ENCODE peak calls at places on chromosome 4, in ten cellular contexts. N is choroid plexus epithelial cell; T is fibroblast of the aortic adventitia; X is lung; Y is osteoblast; U is suprapubic skin; H is naive thymus-derived CD4-positive, alpha-beta T cell; I is HFF-Myc; B is SJCRH30; W is small intestine. J is an unnamed sample.

GRCh38 chr4:70903282-70903603 is 1.1 kb downstream of the MOB1B start:
- DNase-seq in Y (peak; percentile 56), W (no peak), U (no peak), B (peak; percentile 42), I (no peak), X (no peak), N (no peak), H (no peak), T (peak; percentile 34), J (no peak)

GRCh38 chr4:84821064-84821463 is 145.4 kb downstream of the WDFY3 start:
- DNase-seq in W (no peak), H (no peak), B (no peak), X (no peak), I (no peak), U (no peak), T (no peak), N (no peak), Y (no peak), J (no peak)

GRCh38 chr4:100913685-100914084 is 395.9 kb upstream of the EMCN start:
- DNase-seq in T (no peak), I (no peak), W (no peak), H (no peak), B (peak; percentile 28), N (no peak), U (no peak), Y (no peak), X (no peak), J (no peak)

GRCh38 chr4:93132631-93133030 is 695.9 kb upstream of the ATOH1 start:
- DNase-seq in N (no peak), H (no peak), B (no peak), T (no peak), X (no peak), Y (no peak), U (no peak), W (no peak), I (no peak), J (no peak)

GRCh38 chr4:87657525-87657924 is 7.4 kb downstream of the DMP1 start:
- DNase-seq in W (no peak), I (peak; percentile 37), Y (no peak), X (no peak), H (no peak), U (no peak), T (peak; percentile 30), B (peak; percentile 87), N (peak; percentile 71), J (no peak)

GRCh38 chr4:159131564-159131963 is 28.7 kb downstream of the RAPGEF2 start:
- DNase-seq in Y (no peak), X (no peak), B (no peak), H (no peak), N (no peak), T (no peak), I (no peak), U (no peak), W (no peak), J (no peak)

GRCh38 chr4:169079942-169080827 is 70.1 kb upstream of the CBR4 start:
- DNase-seq in B (peak; percentile 88), H (peak; percentile 23), I (no peak), W (peak; percentile 37), Y (peak; percentile 61), X (no peak), N (peak; percentile 94), U (no peak), T (peak; percentile 86), J (no peak)

GRCh38 chr4:972651-973424 is 531 bp downstream of the DGKQ start:
- DNase-seq in H (peak; percentile 66), T (peak; percentile 12), U (no peak), B (peak; percentile 45), N (no peak), I (no peak), X (no peak), W (peak; percentile 49), Y (peak; percentile 98), J (no peak)

GRCh38 chr4:75545526-75545925 is 10.3 kb upstream of the ODAPH start:
- DNase-seq in Y (no peak), T (no peak), H (no peak), X (no peak), B (no peak), U (no peak), I (no peak), N (peak; percentile 22), W (no peak), J (peak; percentile 22)

GRCh38 chr4:1871471-1872021 is 353 bp downstream of the NSD2 start:
- DNase-seq in I (no peak), B (peak; percentile 52), W (no peak), U (peak; percentile 76), N (no peak), H (no peak), X (no peak), Y (peak; percentile 93), T (no peak), J (peak; percentile 45)

GRCh38 chr4:186840222-186840701 is 116.6 kb upstream of the FAT1 start:
- DNase-seq in T (peak; percentile 76), B (no peak), U (peak; percentile 72), Y (peak; percentile 43), W (no peak), N (peak; percentile 78), X (no peak), I (no peak), H (no peak), J (no peak)

GRCh38 chr4:186845137-186845842 is 121.6 kb upstream of the FAT1 start:
- DNase-seq in H (no peak), W (peak; percentile 82), T (peak; percentile 80), N (peak; percentile 97), Y (peak; percentile 90), U (no peak), B (peak; percentile 41), X (no peak), I (no peak), J (no peak)

GRCh38 chr4:186840771-186841301 is 117.2 kb upstream of the FAT1 start:
- DNase-seq in Y (peak; percentile 18), B (no peak), W (no peak), H (no peak), T (no peak), X (no peak), N (no peak), U (peak; percentile 69), I (no peak), J (no peak)

GRCh38 chr4:186846426-186846825 is 122.8 kb upstream of the FAT1 start:
- DNase-seq in N (peak; percentile 46), T (no peak), U (no peak), X (no peak), W (no peak), I (no peak), H (no peak), B (no peak), Y (no peak), J (no peak)

DNA sequence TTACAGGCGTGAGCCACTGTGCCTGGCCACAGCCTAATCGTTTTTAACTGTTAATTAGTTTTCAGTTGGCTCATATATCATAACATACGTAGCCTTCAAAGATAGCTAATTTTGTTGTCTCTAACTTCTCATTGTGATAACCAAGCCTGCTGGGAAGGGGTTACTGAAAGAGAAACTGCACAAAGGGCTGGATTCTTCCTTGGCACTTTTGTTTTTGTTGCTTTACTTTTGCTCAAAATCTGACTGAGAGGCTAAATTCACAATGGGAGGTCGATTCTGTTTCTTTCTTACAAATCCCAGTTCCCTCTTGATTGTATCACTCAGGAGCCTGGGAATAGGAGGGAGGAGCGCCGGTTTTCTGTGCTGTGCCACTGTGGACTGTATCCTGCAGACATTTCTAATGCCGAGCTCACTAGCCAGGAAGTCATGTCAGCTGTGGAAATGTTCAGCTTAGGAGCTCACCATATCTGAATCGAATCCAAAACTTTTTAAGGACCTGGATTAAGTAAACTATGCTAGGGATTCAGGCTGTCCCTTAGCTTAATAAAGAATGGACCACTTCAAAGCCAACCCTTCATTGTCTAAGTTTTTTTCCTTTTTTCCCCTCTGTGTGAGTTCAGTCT is 120.5 kb upstream of the FAT1 start:
- DNase-seq in Y (peak; percentile 64), T (peak; percentile 65), W (peak; percentile 55), U (no peak), H (no peak), N (peak; percentile 68), I (no peak), X (no peak), B (peak; percentile 82), J (no peak)
- H3K4me3 ChIP-seq in Y (peak overlapping the region; percentile 44), T (peak overlapping the region; percentile 23), W (no peak overlapping the region), U (peak overlapping the region; percentile 31), H (no peak overlapping the region), N (peak overlapping the region; percentile 23), I (peak overlapping the region; percentile 7), X (no peak overlapping the region), B (peak overlapping the region; percentile 40), J (no peak overlapping the region)

DNA sequence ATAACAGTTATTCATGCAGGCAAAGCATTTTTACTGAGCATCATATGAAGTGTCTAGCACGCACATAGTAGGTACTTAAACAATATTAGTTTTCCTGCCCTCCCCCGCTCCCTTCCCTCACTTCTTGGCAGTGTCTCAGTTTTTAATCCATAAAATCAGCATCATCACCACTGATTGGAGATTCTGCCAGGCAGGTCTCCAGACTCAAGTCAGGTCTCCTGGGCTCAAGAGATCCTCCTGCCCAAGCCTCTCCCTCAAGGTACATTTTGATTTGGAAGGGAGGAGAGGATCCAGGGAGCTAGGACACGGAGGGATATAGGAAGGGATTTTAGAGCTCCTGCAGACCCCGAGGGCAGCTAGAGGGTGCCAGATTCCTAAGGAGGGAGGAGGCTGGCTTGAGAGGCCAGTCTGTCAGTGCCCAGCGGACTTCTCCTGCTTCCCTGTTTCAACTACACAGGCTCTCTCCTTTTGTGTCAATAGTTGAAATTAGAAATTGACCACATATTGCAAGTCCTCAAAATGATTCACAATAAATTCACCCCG is 4.4 kb upstream of the FAT1 start:
- DNase-seq in N (peak; percentile 47), W (peak; percentile 48), H (no peak), T (no peak), I (no peak), Y (no peak), X (no peak), B (peak; percentile 42), U (no peak), J (no peak)
- H3K4me3 ChIP-seq in N (no peak overlapping the region), W (no peak overlapping the region), H (no peak overlapping the region), T (no peak overlapping the region), I (peak overlapping the region; percentile 98), Y (peak overlapping the region; percentile 84), X (no peak overlapping the region), B (no peak overlapping the region), U (no peak overlapping the region), J (no peak overlapping the region)

DNA sequence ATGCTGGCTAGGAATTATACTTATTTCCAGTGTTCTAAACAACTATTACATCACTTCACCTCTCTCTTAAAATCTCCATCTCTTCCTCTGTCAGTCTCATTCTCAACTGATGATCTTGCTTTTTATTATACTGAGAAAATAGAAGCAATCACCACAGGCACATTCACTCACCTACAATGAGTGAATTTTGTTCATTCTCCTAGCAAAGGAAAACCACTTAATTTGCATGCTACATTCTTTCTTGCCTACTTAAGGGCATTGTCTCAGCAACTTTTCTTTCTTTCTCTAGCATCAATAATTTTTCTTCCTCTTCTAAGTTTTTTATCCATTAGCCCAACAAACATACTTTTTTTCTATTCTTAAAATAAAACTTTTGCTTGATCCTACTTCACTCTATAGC is 21.1 kb upstream of the USP38 start:
- DNase-seq in U (no peak), I (no peak), H (no peak), X (no peak), Y (no peak), B (no peak), T (no peak), N (no peak), W (no peak), J (no peak)
- H3K4me3 ChIP-seq in U (no peak overlapping the region), I (no peak overlapping the region), H (no peak overlapping the region), X (no peak overlapping the region), Y (no peak overlapping the region), B (no peak overlapping the region), T (no peak overlapping the region), N (no peak overlapping the region), W (no peak overlapping the region), J (no peak overlapping the region)

DNA sequence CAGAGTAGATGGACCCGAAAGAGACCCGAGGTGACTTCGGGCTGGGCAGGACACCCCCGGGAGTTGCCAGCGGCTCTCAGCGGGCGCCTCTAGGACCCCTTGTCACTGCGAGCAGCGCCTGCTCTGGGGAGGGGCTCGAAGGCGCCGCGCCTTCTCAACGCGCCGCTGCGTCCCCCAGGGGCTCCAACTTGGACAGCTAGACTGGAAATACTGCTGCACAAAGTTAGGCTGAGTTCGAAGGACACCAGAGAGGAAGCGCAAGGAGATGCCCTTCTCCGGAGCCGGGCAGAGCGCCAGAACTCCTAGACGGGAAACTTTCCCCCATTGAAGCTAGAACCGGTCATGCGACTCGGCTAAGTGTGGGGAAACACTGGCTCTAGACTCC is 493 bp upstream of the KCNIP4 start:
- DNase-seq in B (no peak), U (no peak), H (no peak), N (no peak), Y (no peak), X (no peak), I (no peak), W (peak; percentile 9), T (no peak), J (no peak)
- H3K4me3 ChIP-seq in B (no peak overlapping the region), U (peak overlapping the region; percentile 43), H (no peak overlapping the region), N (peak overlapping the region; percentile 28), Y (peak overlapping the region; percentile 61), X (no peak overlapping the region), I (no peak overlapping the region), W (no peak overlapping the region), T (peak overlapping the region; percentile 58), J (peak overlapping the region; percentile 43)

J was measured in WERI-Rb-1.